ENCODE peak calls at places on chromosome 20, in seven cellular contexts. One of them, this sample, is unnamed.

GRCh38 chr20:50628326-50628725 is 63.0 kb downstream of the RIPOR3 start:
- DNase-seq in osteoblast: peak; percentile 19
- DNase-seq in spleen: no peak
- DNase-seq in colonic mucosa: no peak
- DNase-seq in tibial artery: no peak
- DNase-seq in ovary: no peak
- DNase-seq in OCI-LY7: peak; percentile 53
- DNase-seq in this sample: no peak

GRCh38 chr20:45752747-45753146 is 30.6 kb downstream of the SPINT4 start:
- DNase-seq in colonic mucosa: no peak
- DNase-seq in ovary: no peak
- DNase-seq in OCI-LY7: no peak
- DNase-seq in tibial artery: no peak
- DNase-seq in spleen: no peak
- DNase-seq in osteoblast: peak; percentile 81
- DNase-seq in this sample: no peak

GRCh38 chr20:45685896-45686295 is 15.9 kb upstream of the WFDC11 start:
- DNase-seq in ovary: no peak
- DNase-seq in spleen: no peak
- DNase-seq in tibial artery: no peak
- DNase-seq in OCI-LY7: no peak
- DNase-seq in osteoblast: peak; percentile 65
- DNase-seq in colonic mucosa: no peak
- DNase-seq in this sample: no peak

GRCh38 chr20:38997622-38998021 is 35.5 kb downstream of the DHX35 start:
- DNase-seq in tibial artery: no peak
- DNase-seq in OCI-LY7: peak; percentile 13
- DNase-seq in spleen: no peak
- DNase-seq in ovary: no peak
- DNase-seq in osteoblast: no peak
- DNase-seq in colonic mucosa: no peak
- DNase-seq in this sample: no peak

GRCh38 chr20:29873946-29874345 is 1383.5 kb upstream of the DEFB115 start:
- DNase-seq in OCI-LY7: peak; percentile 55
- DNase-seq in ovary: no peak
- DNase-seq in osteoblast: peak; percentile 57
- DNase-seq in colonic mucosa: no peak
- DNase-seq in spleen: peak; percentile 94
- DNase-seq in tibial artery: peak; percentile 47
- DNase-seq in this sample: peak; percentile 55

GRCh38 chr20:60430516-60431001 is 472.3 kb downstream of the CDH26 start:
- DNase-seq in colonic mucosa: no peak
- DNase-seq in spleen: no peak
- DNase-seq in tibial artery: no peak
- DNase-seq in OCI-LY7: no peak
- DNase-seq in ovary: no peak
- DNase-seq in osteoblast: no peak
- DNase-seq in this sample: no peak

GRCh38 chr20:34557936-34558319 is 590 bp upstream of the MAP1LC3A start:
- DNase-seq in OCI-LY7: no peak
- DNase-seq in spleen: no peak
- DNase-seq in tibial artery: no peak
- DNase-seq in colonic mucosa: no peak
- DNase-seq in osteoblast: peak; percentile 62
- DNase-seq in ovary: no peak
- DNase-seq in this sample: no peak

GRCh38 chr20:12682613-12683012 is 326.2 kb upstream of the SPTLC3 start:
- DNase-seq in OCI-LY7: no peak
- DNase-seq in spleen: no peak
- DNase-seq in osteoblast: no peak
- DNase-seq in ovary: no peak
- DNase-seq in tibial artery: no peak
- DNase-seq in colonic mucosa: no peak
- DNase-seq in this sample: no peak

GRCh38 chr20:5770240-5770986 is 20.2 kb downstream of the SHLD1 start:
- DNase-seq in ovary: no peak
- DNase-seq in osteoblast: no peak
- DNase-seq in colonic mucosa: no peak
- DNase-seq in tibial artery: no peak
- DNase-seq in spleen: no peak
- DNase-seq in OCI-LY7: peak; percentile 78
- DNase-seq in this sample: no peak

GRCh38 chr20:44785768-44786167 is 24.6 kb downstream of the RIMS4 start:
- DNase-seq in OCI-LY7: no peak
- DNase-seq in ovary: no peak
- DNase-seq in osteoblast: no peak
- DNase-seq in colonic mucosa: no peak
- DNase-seq in tibial artery: no peak
- DNase-seq in spleen: no peak
- DNase-seq in this sample: no peak

GRCh38 chr20:33005132-33005566 is 916 bp upstream of the SUN5 start:
- DNase-seq in OCI-LY7: peak; percentile 41
- DNase-seq in osteoblast: peak; percentile 43
- DNase-seq in spleen: no peak
- DNase-seq in tibial artery: no peak
- DNase-seq in colonic mucosa: peak; percentile 22
- DNase-seq in ovary: no peak
- DNase-seq in this sample: no peak

GRCh38 chr20:56171087-56172012 is 77.2 kb upstream of the MC3R start:
- DNase-seq in spleen: no peak
- DNase-seq in tibial artery: no peak
- DNase-seq in osteoblast: peak; percentile 31
- DNase-seq in colonic mucosa: no peak
- DNase-seq in OCI-LY7: peak; percentile 10
- DNase-seq in ovary: no peak
- DNase-seq in this sample: no peak

GRCh38 chr20:33693741-33694645 is 7.8 kb upstream of the E2F1 start:
- DNase-seq in ovary: peak; percentile 83
- DNase-seq in spleen: no peak
- DNase-seq in OCI-LY7: no peak
- DNase-seq in tibial artery: no peak
- DNase-seq in colonic mucosa: peak; percentile 41
- DNase-seq in osteoblast: no peak
- DNase-seq in this sample: no peak

GRCh38 chr20:37640600-37641561 is 52.9 kb upstream of the CTNNBL1 start:
- DNase-seq in OCI-LY7: no peak
- DNase-seq in ovary: no peak
- DNase-seq in tibial artery: no peak
- DNase-seq in osteoblast: no peak
- DNase-seq in spleen: peak; percentile 88
- DNase-seq in colonic mucosa: no peak
- DNase-seq in this sample: no peak

GRCh38 chr20:35451295-35451694 is 4.1 kb upstream of the CEP250 start:
- DNase-seq in tibial artery: no peak
- DNase-seq in colonic mucosa: peak; percentile 51
- DNase-seq in osteoblast: no peak
- DNase-seq in OCI-LY7: no peak
- DNase-seq in spleen: no peak
- DNase-seq in ovary: no peak
- DNase-seq in this sample: no peak

GRCh38 chr20:41300383-41300782 is 17.1 kb downstream of the ZHX3 start:
- DNase-seq in OCI-LY7: no peak
- DNase-seq in spleen: no peak
- DNase-seq in osteoblast: no peak
- DNase-seq in ovary: no peak
- DNase-seq in tibial artery: no peak
- DNase-seq in colonic mucosa: no peak
- DNase-seq in this sample: no peak

GRCh38 chr20:19974621-19975435 is 42.3 kb upstream of the NAA20 start:
- DNase-seq in osteoblast: peak; percentile 94
- DNase-seq in colonic mucosa: peak; percentile 59
- DNase-seq in OCI-LY7: no peak
- DNase-seq in spleen: peak; percentile 88
- DNase-seq in tibial artery: peak; percentile 92
- DNase-seq in ovary: peak; percentile 85
- DNase-seq in this sample: peak; percentile 85

GRCh38 chr20:10190456-10190855 is 28.2 kb upstream of the SNAP25 start:
- DNase-seq in osteoblast: no peak
- DNase-seq in OCI-LY7: no peak
- DNase-seq in tibial artery: no peak
- DNase-seq in colonic mucosa: no peak
- DNase-seq in ovary: no peak
- DNase-seq in spleen: no peak
- DNase-seq in this sample: no peak

GRCh38 chr20:57258055-57258454 is 8.4 kb downstream of the BMP7 start:
- DNase-seq in spleen: no peak
- DNase-seq in tibial artery: no peak
- DNase-seq in colonic mucosa: no peak
- DNase-seq in OCI-LY7: peak; percentile 54
- DNase-seq in ovary: no peak
- DNase-seq in osteoblast: no peak
- DNase-seq in this sample: no peak

GRCh38 chr20:10216146-10216741 is 2.4 kb upstream of the SNAP25 start:
- DNase-seq in ovary: no peak
- DNase-seq in osteoblast: peak; percentile 38
- DNase-seq in tibial artery: no peak
- DNase-seq in colonic mucosa: no peak
- DNase-seq in spleen: no peak
- DNase-seq in OCI-LY7: no peak
- DNase-seq in this sample: no peak

GRCh38 chr20:17895641-17896246 is 72.8 kb downstream of the SNX5 start:
- DNase-seq in tibial artery: peak; percentile 65
- DNase-seq in OCI-LY7: no peak
- DNase-seq in colonic mucosa: no peak
- DNase-seq in osteoblast: peak; percentile 93
- DNase-seq in spleen: peak; percentile 88
- DNase-seq in ovary: peak; percentile 79
- DNase-seq in this sample: peak; percentile 58

GRCh38 chr20:5551621-5552020 is 198.6 kb upstream of the SHLD1 start:
- DNase-seq in tibial artery: no peak
- DNase-seq in osteoblast: no peak
- DNase-seq in spleen: no peak
- DNase-seq in colonic mucosa: no peak
- DNase-seq in OCI-LY7: no peak
- DNase-seq in ovary: no peak
- DNase-seq in this sample: no peak

GRCh38 chr20:23551383-23551782 is 16.9 kb downstream of the CST9L start:
- DNase-seq in spleen: no peak
- DNase-seq in colonic mucosa: no peak
- DNase-seq in osteoblast: no peak
- DNase-seq in ovary: no peak
- DNase-seq in tibial artery: no peak
- DNase-seq in OCI-LY7: no peak
- DNase-seq in this sample: no peak

GRCh38 chr20:43565758-43566104 is 6.9 kb downstream of the SGK2 start:
- DNase-seq in colonic mucosa: no peak
- DNase-seq in tibial artery: no peak
- DNase-seq in ovary: no peak
- DNase-seq in osteoblast: no peak
- DNase-seq in spleen: no peak
- DNase-seq in OCI-LY7: no peak
- DNase-seq in this sample: no peak

GRCh38 chr20:48720256-48721020 is 107.4 kb downstream of the PREX1 start:
- DNase-seq in OCI-LY7: no peak
- DNase-seq in spleen: peak; percentile 76
- DNase-seq in tibial artery: no peak
- DNase-seq in ovary: no peak
- DNase-seq in colonic mucosa: no peak
- DNase-seq in osteoblast: peak; percentile 55
- DNase-seq in this sample: no peak
- H3K4me1 ChIP-seq in OCI-LY7: peaks cover 64% of the 10 kb centered on the region
- H3K4me1 ChIP-seq in spleen: peaks cover 100% of the 10 kb centered on the region
- H3K4me1 ChIP-seq in tibial artery: peaks cover 6% of the 10 kb centered on the region
- H3K4me1 ChIP-seq in ovary: peaks cover 6% of the 10 kb centered on the region
- H3K4me1 ChIP-seq in colonic mucosa: no peaks in the 10 kb centered on the region
- H3K4me1 ChIP-seq in osteoblast: peaks cover 30% of the 10 kb centered on the region
- H3K4me1 ChIP-seq in this sample: peaks cover 97% of the 10 kb centered on the region

DNA sequence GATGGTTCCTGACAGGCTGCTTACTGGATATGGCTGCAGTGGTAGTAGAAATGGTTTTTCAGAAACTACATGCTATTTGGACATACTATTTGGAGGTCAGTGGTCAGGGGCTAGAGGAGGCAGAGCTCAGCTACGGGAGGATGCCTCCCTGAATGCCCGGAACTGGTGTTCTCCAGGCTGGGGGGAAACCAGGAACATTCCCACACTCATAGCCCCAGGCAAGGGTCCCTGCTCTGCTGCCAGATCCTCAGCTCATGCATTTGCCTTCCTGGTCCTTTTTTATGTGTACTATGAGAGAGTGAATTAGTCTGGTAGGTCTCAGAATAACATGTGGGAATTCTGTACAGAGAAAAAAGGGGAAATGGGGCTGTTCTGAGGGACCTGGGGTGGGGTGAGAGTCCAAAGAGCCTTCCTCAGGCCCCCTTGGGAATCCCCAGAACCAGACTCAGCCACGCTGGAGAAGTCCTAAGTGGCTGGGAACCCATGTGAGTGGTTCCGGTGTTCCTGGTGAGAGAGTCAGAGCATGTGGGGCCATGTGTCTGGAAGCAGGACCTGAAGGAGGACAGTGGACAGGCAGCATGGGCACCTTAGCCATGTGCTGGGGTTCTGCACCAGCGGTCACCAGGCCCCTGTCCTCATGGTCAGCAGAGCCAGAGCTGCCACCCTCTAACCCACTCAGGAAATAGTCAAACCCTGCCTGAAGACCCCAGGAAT is 58.0 kb upstream of the MYL9 start:
- DNase-seq in osteoblast: no peak
- DNase-seq in ovary: no peak
- DNase-seq in colonic mucosa: no peak
- DNase-seq in tibial artery: no peak
- DNase-seq in OCI-LY7: no peak
- DNase-seq in spleen: no peak
- DNase-seq in this sample: no peak
- H3K4me3 ChIP-seq in osteoblast: no peak overlapping the region
- H3K4me3 ChIP-seq in ovary: no peak overlapping the region
- H3K4me3 ChIP-seq in colonic mucosa: no peak overlapping the region
- H3K4me3 ChIP-seq in tibial artery: no peak overlapping the region
- H3K4me3 ChIP-seq in OCI-LY7: no peak overlapping the region
- H3K4me3 ChIP-seq in spleen: no peak overlapping the region
- H3K4me3 ChIP-seq in this sample: no peak overlapping the region

DNA sequence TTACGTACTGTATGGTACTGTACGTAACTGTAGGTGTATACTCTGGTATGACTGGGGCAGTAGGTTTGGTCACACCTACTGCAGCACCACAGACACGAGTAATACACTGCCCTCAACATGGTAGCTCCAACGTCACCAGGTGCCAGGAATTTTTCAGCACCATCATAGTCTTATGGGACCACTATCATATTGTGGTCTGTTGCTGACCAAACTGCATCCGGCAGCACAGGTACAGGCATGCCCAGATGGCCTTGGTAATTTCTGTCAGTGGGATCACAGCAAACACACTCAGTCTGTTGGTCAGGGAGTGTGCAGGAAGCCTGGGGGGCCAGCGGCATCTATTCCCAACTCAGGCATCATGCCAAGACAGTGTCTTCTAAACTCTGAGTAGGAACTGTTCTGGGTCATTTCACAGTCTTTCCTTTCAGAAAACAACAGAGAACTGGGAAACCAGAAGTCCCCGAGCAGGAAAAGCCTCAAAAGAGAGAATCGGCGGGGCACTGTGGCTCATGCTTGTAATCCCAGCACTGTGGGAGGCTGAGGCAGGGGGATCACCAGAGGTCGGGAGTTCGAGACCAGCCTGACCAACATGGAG is 5.8 kb downstream of the YTHDF1 start:
- DNase-seq in spleen: no peak
- DNase-seq in ovary: no peak
- DNase-seq in colonic mucosa: no peak
- DNase-seq in tibial artery: no peak
- DNase-seq in OCI-LY7: no peak
- DNase-seq in osteoblast: peak; percentile 79
- DNase-seq in this sample: no peak
- H3K4me1 ChIP-seq in spleen: peaks cover 86% of the 10 kb centered on the region
- H3K4me1 ChIP-seq in ovary: peaks cover 5% of the 10 kb centered on the region
- H3K4me1 ChIP-seq in colonic mucosa: no peaks in the 10 kb centered on the region
- H3K4me1 ChIP-seq in tibial artery: no peaks in the 10 kb centered on the region
- H3K4me1 ChIP-seq in OCI-LY7: peaks cover 11% of the 10 kb centered on the region
- H3K4me1 ChIP-seq in osteoblast: peaks cover 21% of the 10 kb centered on the region
- H3K4me1 ChIP-seq in this sample: peaks cover 57% of the 10 kb centered on the region

GRCh38 chr20:14235355-14235754 is 102.1 kb downstream of the FLRT3 start:
- DNase-seq in colonic mucosa: no peak
- DNase-seq in spleen: no peak
- DNase-seq in OCI-LY7: no peak
- DNase-seq in osteoblast: peak; percentile 9
- DNase-seq in tibial artery: no peak
- DNase-seq in ovary: no peak
- DNase-seq in this sample: no peak
- H3K4me3 ChIP-seq in colonic mucosa: no peak overlapping the region
- H3K4me3 ChIP-seq in spleen: no peak overlapping the region
- H3K4me3 ChIP-seq in OCI-LY7: no peak overlapping the region
- H3K4me3 ChIP-seq in osteoblast: no peak overlapping the region
- H3K4me3 ChIP-seq in tibial artery: no peak overlapping the region
- H3K4me3 ChIP-seq in ovary: no peak overlapping the region
- H3K4me3 ChIP-seq in this sample: no peak overlapping the region